ENCODE peak calls at places on chromosomes 13 and 19, in six cellular contexts. I is ascending aorta; K is amygdala; Q is NCI-H1694 treated with DMSO at 0.1 percent for 48 hours; G is activated naive CD8-positive, alpha-beta T cell treated with anti-CD3 and anti-CD28 coated beads, Interleukin-2, amount 50 U/mL, for 24 hours; B is HTR-8/SVneo. C is an unnamed sample.

GRCh38 chr13:47008318-47008717 is 111.5 kb upstream of the HTR2A start:
- DNase-seq in I (no peak), K (no peak), Q (no peak), G (no peak), B (no peak), C (no peak)

GRCh38 chr13:40974460-40975407 is 44.4 kb downstream of the ELF1 start:
- DNase-seq in I (no peak), K (no peak), Q (no peak), G (no peak), B (peak), C (no peak)

GRCh38 chr13:65985632-65986031 is 1244.5 kb downstream of the PCDH9 start:
- DNase-seq in I (no peak), K (no peak), Q (no peak), G (no peak), B (no peak), C (no peak)

GRCh38 chr19:53775524-53775923 is 48.6 kb downstream of the NLRP12 start:
- DNase-seq in I (no peak), K (no peak), Q (no peak), G (no peak), B (no peak), C (no peak)

GRCh38 chr13:24644051-24644450 is 36.2 kb upstream of the ATP12A start:
- DNase-seq in I (no peak), K (no peak), Q (no peak), G (no peak), B (no peak), C (no peak)

GRCh38 chr13:30222253-30222652 is 85.1 kb downstream of the KATNAL1 start:
- DNase-seq in I (no peak), K (no peak), Q (no peak), G (no peak), B (no peak), C (no peak)

GRCh38 chr19:47065242-47065641 is 16.8 kb upstream of the TMEM160 start:
- DNase-seq in I (no peak), K (no peak), Q (no peak), G (no peak), B (no peak), C (no peak)

GRCh38 chr13:101300531-101300930 is 115.8 kb downstream of the NALCN start:
- DNase-seq in I (no peak), K (no peak), Q (no peak), G (no peak), B (no peak), C (no peak)

GRCh38 chr19:19067276-19068072 is 3.7 kb downstream of the SLC25A42 start:
- DNase-seq in I (no peak), K (no peak), Q (peak), G (no peak), B (no peak), C (no peak)

GRCh38 chr13:47397739-47398138 is 500.9 kb upstream of the HTR2A start:
- DNase-seq in I (no peak), K (no peak), Q (no peak), G (no peak), B (no peak), C (no peak)

GRCh38 chr13:98890186-98890585 is 87.7 kb downstream of the DOCK9 start:
- DNase-seq in I (no peak), K (peak), Q (peak), G (peak), B (no peak), C (peak)

GRCh38 chr19:35753634-35754364 is 3.0 kb downstream of the HSPB6 start:
- DNase-seq in I (no peak), K (no peak), Q (no peak), G (no peak), B (no peak), C (no peak)